ENCODE peak calls at places on chromosomes 12 and 14, in four cellular contexts. Y is SHP77, U is T-helper 2 cell, C is Calu3. M is an unnamed sample.

GRCh38 chr14:69619007-69619406 is 7.6 kb downstream of the SUSD6 start:
- DNase-seq in C (no peak), U (no peak), Y (no peak), M (no peak)

GRCh38 chr14:95609398-95609990 is 74.6 kb downstream of the GLRX5 start:
- DNase-seq in Y (peak), U (no peak), C (peak), M (no peak)

GRCh38 chr12:90062799-90063198 is 354.2 kb upstream of the ATP2B1 start:
- DNase-seq in U (no peak), C (no peak), Y (no peak), M (no peak)

GRCh38 chr14:95545769-95546168 is 10.9 kb downstream of the GLRX5 start:
- DNase-seq in C (no peak), U (no peak), Y (no peak), M (no peak)

GRCh38 chr14:55109846-55110245 is 19.2 kb upstream of the LGALS3 start:
- DNase-seq in Y (no peak), U (no peak), C (no peak), M (no peak)

GRCh38 chr12:6171409-6172015 is 28.7 kb upstream of the CD9 start:
- DNase-seq in U (no peak), Y (no peak), C (no peak), M (no peak)

GRCh38 chr12:88207921-88208640 is 66.0 kb downstream of the TMTC3 start:
- DNase-seq in C (no peak), U (no peak), Y (no peak), M (no peak)

GRCh38 chr14:100856056-100856950 is 30.4 kb downstream of the MEG3 start:
- DNase-seq in U (no peak), C (no peak), Y (no peak), M (no peak)